ENCODE peak calls at places on chromosomes 4 and X, in five cellular contexts. E, Q, Z, G and M are unnamed samples.

GRCh38 chr4:121154103-121154515 is 10.0 kb downstream of the TNIP3 start:
- DNase-seq in Z (no peak), E (no peak), Q (peak; percentile 54), G (no peak), M (no peak)

GRCh38 chr4:140212171-140212570 is 58.2 kb upstream of the MAML3 start:
- DNase-seq in Z (no peak), Q (no peak), G (no peak), E (no peak), M (no peak)

GRCh38 chr4:71333960-71334951 is 4.6 kb upstream of the SLC4A4 start:
- DNase-seq in E (no peak), Q (no peak), G (no peak), Z (no peak), M (no peak)

GRCh38 chr4:47071863-47072441 is 40.6 kb downstream of the GABRB1 start:
- DNase-seq in Z (no peak), Q (no peak), G (no peak), E (peak; percentile 73), M (no peak)

GRCh38 chr4:108155373-108155772 is 13.4 kb downstream of the LEF1 start:
- DNase-seq in G (no peak), E (no peak), Z (no peak), Q (no peak), M (no peak)

GRCh38 chr4:38857354-38858096 is 908 bp upstream of the TLR6 start:
- DNase-seq in Z (no peak), G (no peak), Q (no peak), E (peak; percentile 91), M (peak; percentile 46)

GRCh38 chr4:151991001-151991883 is 230.4 kb upstream of the GATB start:
- DNase-seq in Z (no peak), E (no peak), G (no peak), Q (no peak), M (no peak)

GRCh38 chr4:37771771-37772170 is 54.7 kb upstream of the PGM2 start:
- DNase-seq in G (no peak), Q (no peak), E (no peak), Z (no peak), M (no peak)

GRCh38 chr4:159070742-159071141 is 32.1 kb upstream of the RAPGEF2 start:
- DNase-seq in E (no peak), Q (no peak), G (peak; percentile 56), Z (no peak), M (no peak)

GRCh38 chrX:40169193-40170086 is 71.7 kb upstream of the BCOR start:
- DNase-seq in G (no peak), Z (no peak), E (no peak), Q (peak; percentile 89), M (no peak)

GRCh38 chrX:38726596-38726995 is 74.7 kb upstream of the MID1IP1 start:
- DNase-seq in Q (no peak), E (no peak), G (no peak), Z (no peak), M (no peak)

GRCh38 chr4:130705023-130705422 is 1609.1 kb downstream of the C4orf33 start:
- DNase-seq in G (no peak), E (no peak), Q (no peak), Z (no peak), M (no peak)

GRCh38 chr4:25862411-25863346 is at the start of gene SEL1L3:
- DNase-seq in Q (peak; percentile 72), E (no peak), G (no peak), Z (no peak), M (peak; percentile 58)

GRCh38 chrX:155899366-155899765 is 18.2 kb downstream of the VAMP7 start:
- DNase-seq in E (no peak), Z (no peak), G (no peak), Q (no peak), M (no peak)

GRCh38 chr4:8697826-8698225 is 105.3 kb downstream of the CPZ start:
- DNase-seq in Z (peak; percentile 59), E (no peak), Q (no peak), G (no peak), M (no peak)

GRCh38 chr4:535181-535923 is 36.3 kb downstream of the PIGG start:
- DNase-seq in G (no peak), Q (no peak), Z (peak; percentile 83), E (no peak), M (no peak)

GRCh38 chr4:173014113-173014558 is 154.5 kb upstream of the GALNT7 start:
- DNase-seq in E (peak; percentile 59), G (no peak), Q (no peak), Z (no peak), M (no peak)

GRCh38 chr4:79048878-79049277 is 109.6 kb upstream of the PAQR3 start:
- DNase-seq in Z (no peak), Q (no peak), E (no peak), G (no peak), M (no peak)